ENCODE peak calls at places on chromosomes 4 and X, in five cellular contexts. G is CD8-positive, alpha-beta T cell; J is germinal center; W is pons; Y is stimulated activated CD8-positive, alpha-beta memory T cell treated with anti-CD3 and anti-CD28 coated beads, Interleukin-15, amount 100 ng/mL, for 4 hours. I is an unnamed sample.

GRCh38 chrX:45381841-45382240 is 181.2 kb upstream of the DIPK2B start:
- DNase-seq in G (no peak), J (no peak), W (no peak), Y (no peak), I (no peak)

GRCh38 chr4:173521474-173522159 is 8.4 kb downstream of the HAND2 start:
- DNase-seq in G (no peak), J (no peak), W (no peak), Y (no peak), I (no peak)

GRCh38 chr4:161256716-161257115 is 907.1 kb downstream of the FSTL5 start:
- DNase-seq in G (no peak), J (no peak), W (peak), Y (no peak), I (no peak)

GRCh38 chrX:46713672-46714487 is 45.0 kb downstream of the SLC9A7 start:
- DNase-seq in G (no peak), J (no peak), W (no peak), Y (no peak), I (peak)

GRCh38 chr4:56575820-56576429 is 70.3 kb downstream of the ARL9 start:
- DNase-seq in G (no peak), J (peak), W (peak), Y (no peak), I (no peak)

GRCh38 chr4:26885912-26886274 is 25.3 kb downstream of the STIM2 start:
- DNase-seq in G (peak), J (peak), W (peak), Y (no peak), I (peak)

GRCh38 chr4:101871962-101872676 is 81.6 kb downstream of the BANK1 start:
- DNase-seq in G (no peak), J (no peak), W (no peak), Y (no peak), I (no peak)

GRCh38 chr4:8540586-8540985 is 39.6 kb upstream of the GPR78 start:
- DNase-seq in G (no peak), J (no peak), W (no peak), Y (no peak), I (no peak)

GRCh38 chrX:46777971-46778810 is 19.3 kb upstream of the SLC9A7 start:
- DNase-seq in G (no peak), J (no peak), W (no peak), Y (no peak), I (no peak)

GRCh38 chrX:15790766-15791380 is 589 bp downstream of the ZRSR2 start:
- DNase-seq in G (no peak), J (peak), W (peak), Y (no peak), I (peak)

I was measured in GM20000.